ENCODE peak calls at places on chromosomes 1 and 21, in four cellular contexts. One of them, this sample, is unnamed.

GRCh38 chr1:27363766-27364695 is 2.7 kb downstream of the MAP3K6 start:
- DNase-seq in BJ: no peak
- DNase-seq in pancreas: no peak
- DNase-seq in activated B cell treated with CpG ODN at 0.5 μM for 24 hours: no peak
- DNase-seq in this sample: no peak

GRCh38 chr1:230127105-230128054 is 60.3 kb downstream of the GALNT2 start:
- DNase-seq in BJ: no peak
- DNase-seq in pancreas: no peak
- DNase-seq in activated B cell treated with CpG ODN at 0.5 μM for 24 hours: no peak
- DNase-seq in this sample: no peak

GRCh38 chr21:33512481-33512880 is 21.0 kb upstream of the DNAJC28 start:
- DNase-seq in BJ: no peak
- DNase-seq in pancreas: no peak
- DNase-seq in activated B cell treated with CpG ODN at 0.5 μM for 24 hours: no peak
- DNase-seq in this sample: no peak

GRCh38 chr1:1937549-1938275 is 18.6 kb upstream of the TMEM52 start:
- DNase-seq in BJ: no peak
- DNase-seq in pancreas: peak
- DNase-seq in activated B cell treated with CpG ODN at 0.5 μM for 24 hours: no peak
- DNase-seq in this sample: no peak

GRCh38 chr1:39646232-39647081 is 7.0 kb upstream of the HEYL start:
- DNase-seq in BJ: peak
- DNase-seq in pancreas: peak
- DNase-seq in activated B cell treated with CpG ODN at 0.5 μM for 24 hours: no peak
- DNase-seq in this sample: peak

GRCh38 chr1:41953291-41953690 is 34.6 kb upstream of the HIVEP3 start:
- DNase-seq in BJ: no peak
- DNase-seq in pancreas: no peak
- DNase-seq in activated B cell treated with CpG ODN at 0.5 μM for 24 hours: no peak
- DNase-seq in this sample: no peak

GRCh38 chr1:46596036-46596435 is 8.0 kb downstream of the MKNK1 start:
- DNase-seq in BJ: no peak
- DNase-seq in pancreas: no peak
- DNase-seq in activated B cell treated with CpG ODN at 0.5 μM for 24 hours: no peak
- DNase-seq in this sample: no peak

GRCh38 chr1:10374442-10374860 is 24.4 kb upstream of the PGD start:
- DNase-seq in BJ: no peak
- DNase-seq in pancreas: no peak
- DNase-seq in activated B cell treated with CpG ODN at 0.5 μM for 24 hours: no peak
- DNase-seq in this sample: no peak

DNA sequence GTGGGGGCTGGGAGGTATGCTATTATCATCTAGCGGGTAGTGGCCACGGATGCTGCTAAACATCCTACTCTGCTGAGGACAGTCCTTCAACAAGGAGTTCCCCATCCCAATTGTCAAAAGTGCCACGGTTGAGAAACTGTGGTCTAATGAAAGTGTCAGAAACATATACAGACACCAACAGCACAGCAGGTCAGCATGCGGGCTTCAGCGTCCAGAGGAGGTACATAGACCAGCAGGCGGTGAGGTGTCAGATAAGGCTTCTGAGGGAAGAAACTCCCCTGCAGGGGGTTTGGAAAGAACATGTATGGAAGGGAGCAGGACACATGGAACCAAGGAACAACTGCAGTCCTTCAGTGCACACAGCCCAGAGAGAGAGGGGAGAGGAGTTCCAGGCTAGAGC is 4.8 kb upstream of the TTC4 start:
- DNase-seq in BJ: no peak
- DNase-seq in pancreas: no peak
- DNase-seq in activated B cell treated with CpG ODN at 0.5 μM for 24 hours: no peak
- DNase-seq in this sample: no peak
- TF ChIP-seq CTCF in BJ: no peak
- TF ChIP-seq CTCF in pancreas: no peak
- TF ChIP-seq CTCF in activated B cell treated with CpG ODN at 0.5 μM for 24 hours: no peak
- TF ChIP-seq CTCF in this sample: no peak

GRCh38 chr1:112614460-112615065 is 4.4 kb downstream of the ST7L start:
- DNase-seq in BJ: no peak
- DNase-seq in pancreas: no peak
- DNase-seq in activated B cell treated with CpG ODN at 0.5 μM for 24 hours: no peak
- DNase-seq in this sample: no peak
- TF ChIP-seq CTCF in BJ: peak
- TF ChIP-seq CTCF in pancreas: no peak
- TF ChIP-seq CTCF in activated B cell treated with CpG ODN at 0.5 μM for 24 hours: no peak
- TF ChIP-seq CTCF in this sample: peak

GRCh38 chr1:228445867-228446584 is 29.4 kb upstream of the TRIM17 start:
- DNase-seq in BJ: no peak
- DNase-seq in pancreas: no peak
- DNase-seq in activated B cell treated with CpG ODN at 0.5 μM for 24 hours: no peak
- DNase-seq in this sample: no peak

GRCh38 chr1:228448372-228448771 is 31.7 kb upstream of the TRIM17 start:
- DNase-seq in BJ: no peak
- DNase-seq in pancreas: no peak
- DNase-seq in activated B cell treated with CpG ODN at 0.5 μM for 24 hours: no peak
- DNase-seq in this sample: no peak

GRCh38 chr1:228445524-228445866 is 28.8 kb upstream of the TRIM17 start:
- DNase-seq in BJ: no peak
- DNase-seq in pancreas: no peak
- DNase-seq in activated B cell treated with CpG ODN at 0.5 μM for 24 hours: no peak
- DNase-seq in this sample: no peak

GRCh38 chr1:228450200-228450599 is 33.5 kb upstream of the TRIM17 start:
- DNase-seq in BJ: no peak
- DNase-seq in pancreas: no peak
- DNase-seq in activated B cell treated with CpG ODN at 0.5 μM for 24 hours: no peak
- DNase-seq in this sample: no peak

DNA sequence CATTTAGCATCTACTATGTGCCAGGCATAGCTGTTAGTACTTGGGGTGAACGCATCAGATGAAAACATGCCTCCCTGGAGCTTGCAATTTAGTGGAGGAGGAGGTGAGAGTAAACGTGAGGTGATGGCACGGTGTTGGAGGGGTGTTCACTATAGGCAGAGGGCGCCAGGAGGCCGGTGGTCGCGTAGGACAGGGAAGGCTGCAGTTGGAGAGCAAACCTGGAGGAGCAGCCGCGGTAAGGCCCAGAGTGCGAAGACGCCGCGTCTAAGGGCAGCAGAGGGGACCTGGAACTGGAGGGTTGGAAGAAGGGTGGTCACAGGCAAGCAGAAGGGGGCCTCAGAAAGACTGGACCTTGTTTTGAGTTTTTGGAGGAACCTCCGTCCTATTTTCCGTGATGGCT is 30.2 kb upstream of the TRIM17 start:
- DNase-seq in BJ: no peak
- DNase-seq in pancreas: no peak
- DNase-seq in activated B cell treated with CpG ODN at 0.5 μM for 24 hours: no peak
- DNase-seq in this sample: no peak
- TF ChIP-seq CTCF in BJ: no peak
- TF ChIP-seq CTCF in pancreas: no peak
- TF ChIP-seq CTCF in activated B cell treated with CpG ODN at 0.5 μM for 24 hours: no peak
- TF ChIP-seq CTCF in this sample: no peak

GRCh38 chr1:93306920-93307319 is 38.8 kb upstream of the DR1 start:
- DNase-seq in BJ: no peak
- DNase-seq in pancreas: no peak
- DNase-seq in activated B cell treated with CpG ODN at 0.5 μM for 24 hours: no peak
- DNase-seq in this sample: no peak
- TF ChIP-seq CTCF in BJ: no peak
- TF ChIP-seq CTCF in pancreas: no peak
- TF ChIP-seq CTCF in activated B cell treated with CpG ODN at 0.5 μM for 24 hours: no peak
- TF ChIP-seq CTCF in this sample: no peak

GRCh38 chr1:23774174-23774880 is 3.9 kb upstream of the PITHD1 start:
- DNase-seq in BJ: no peak
- DNase-seq in pancreas: no peak
- DNase-seq in activated B cell treated with CpG ODN at 0.5 μM for 24 hours: no peak
- DNase-seq in this sample: no peak
- TF ChIP-seq CTCF in BJ: no peak
- TF ChIP-seq CTCF in pancreas: no peak
- TF ChIP-seq CTCF in activated B cell treated with CpG ODN at 0.5 μM for 24 hours: no peak
- TF ChIP-seq CTCF in this sample: no peak

GRCh38 chr1:215523906-215524305 is 43.2 kb upstream of the KCTD3 start:
- DNase-seq in BJ: no peak
- DNase-seq in pancreas: no peak
- DNase-seq in activated B cell treated with CpG ODN at 0.5 μM for 24 hours: no peak
- DNase-seq in this sample: no peak

GRCh38 chr1:215526147-215526845 is 40.8 kb upstream of the KCTD3 start:
- DNase-seq in BJ: no peak
- DNase-seq in pancreas: no peak
- DNase-seq in activated B cell treated with CpG ODN at 0.5 μM for 24 hours: no peak
- DNase-seq in this sample: no peak

GRCh38 chr1:215529571-215529970 is 37.5 kb upstream of the KCTD3 start:
- DNase-seq in BJ: no peak
- DNase-seq in pancreas: no peak
- DNase-seq in activated B cell treated with CpG ODN at 0.5 μM for 24 hours: no peak
- DNase-seq in this sample: no peak

GRCh38 chr1:215529111-215529510 is 38.0 kb upstream of the KCTD3 start:
- DNase-seq in BJ: no peak
- DNase-seq in pancreas: no peak
- DNase-seq in activated B cell treated with CpG ODN at 0.5 μM for 24 hours: no peak
- DNase-seq in this sample: no peak

GRCh38 chr1:215526846-215527151 is 40.3 kb upstream of the KCTD3 start:
- DNase-seq in BJ: no peak
- DNase-seq in pancreas: no peak
- DNase-seq in activated B cell treated with CpG ODN at 0.5 μM for 24 hours: no peak
- DNase-seq in this sample: no peak
- TF ChIP-seq CTCF in BJ: no peak
- TF ChIP-seq CTCF in pancreas: no peak
- TF ChIP-seq CTCF in activated B cell treated with CpG ODN at 0.5 μM for 24 hours: peak
- TF ChIP-seq CTCF in this sample: peak

GRCh38 chr1:15251807-15252546 is 5.0 kb downstream of the FHAD1 start:
- DNase-seq in BJ: no peak
- DNase-seq in pancreas: no peak
- DNase-seq in activated B cell treated with CpG ODN at 0.5 μM for 24 hours: no peak
- DNase-seq in this sample: no peak
- TF ChIP-seq CTCF in BJ: no peak
- TF ChIP-seq CTCF in pancreas: no peak
- TF ChIP-seq CTCF in activated B cell treated with CpG ODN at 0.5 μM for 24 hours: no peak
- TF ChIP-seq CTCF in this sample: no peak

GRCh38 chr1:62904537-62904936 is 120.6 kb downstream of the ATG4C start:
- DNase-seq in BJ: no peak
- DNase-seq in pancreas: no peak
- DNase-seq in activated B cell treated with CpG ODN at 0.5 μM for 24 hours: no peak
- DNase-seq in this sample: no peak

GRCh38 chr1:62905872-62906271 is 121.9 kb downstream of the ATG4C start:
- DNase-seq in BJ: no peak
- DNase-seq in pancreas: no peak
- DNase-seq in activated B cell treated with CpG ODN at 0.5 μM for 24 hours: no peak
- DNase-seq in this sample: no peak

GRCh38 chr1:62908168-62908567 is 124.2 kb downstream of the ATG4C start:
- DNase-seq in BJ: no peak
- DNase-seq in pancreas: no peak
- DNase-seq in activated B cell treated with CpG ODN at 0.5 μM for 24 hours: no peak
- DNase-seq in this sample: no peak

GRCh38 chr1:62905309-62905708 is 121.4 kb downstream of the ATG4C start:
- DNase-seq in BJ: no peak
- DNase-seq in pancreas: no peak
- DNase-seq in activated B cell treated with CpG ODN at 0.5 μM for 24 hours: no peak
- DNase-seq in this sample: no peak

DNA sequence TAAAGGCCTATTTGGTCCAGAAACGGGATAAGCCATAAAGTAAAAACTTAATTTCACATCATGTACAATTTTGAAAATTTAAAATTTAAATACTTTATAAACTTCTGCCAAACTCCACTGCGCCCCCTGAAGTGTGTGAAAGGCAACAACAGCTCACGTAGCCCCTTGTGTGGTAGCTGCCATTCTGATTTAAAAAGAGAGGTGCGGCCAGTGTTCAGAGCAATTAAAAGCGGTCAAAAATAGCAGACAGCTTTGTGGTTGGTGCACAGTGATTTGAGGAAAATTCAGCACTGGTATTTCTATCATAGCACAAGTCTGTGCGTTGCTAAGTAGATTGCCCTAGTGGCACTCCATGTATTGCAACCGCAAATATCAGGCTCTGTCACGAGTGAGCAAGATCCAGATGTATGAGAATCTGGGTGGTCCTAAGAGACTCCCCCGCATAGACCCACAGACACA is 122.5 kb downstream of the ATG4C start:
- DNase-seq in BJ: no peak
- DNase-seq in pancreas: no peak
- DNase-seq in activated B cell treated with CpG ODN at 0.5 μM for 24 hours: no peak
- DNase-seq in this sample: no peak
- TF ChIP-seq CTCF in BJ: peak
- TF ChIP-seq CTCF in pancreas: no peak
- TF ChIP-seq CTCF in activated B cell treated with CpG ODN at 0.5 μM for 24 hours: no peak
- TF ChIP-seq CTCF in this sample: peak